ENCODE peak calls at places on chromosomes 2 and 18, in seven cellular contexts. F is T-helper 9 cell; U is pulmonary artery endothelial cell; K is H9; A is head of caudate nucleus; M is stimulated activated CD8-positive, alpha-beta memory T cell treated with anti-CD3 and anti-CD28 coated beads, Interleukin-12 subunit alpha, Interleukin-12 subunit beta, amount 100 ng/mL, for 1 hour; C is GM03348. W is an unnamed sample.

GRCh38 chr18:21604711-21605110 is 4.2 kb upstream of the ESCO1 start:
- DNase-seq in F (no peak), U (no peak), K (no peak), A (no peak), M (no peak), C (no peak), W (no peak)

GRCh38 chr18:9706081-9706935 is 1.8 kb upstream of the RAB31 start:
- DNase-seq in F (no peak), U (no peak), K (no peak), A (no peak), M (no peak), C (no peak), W (no peak)

GRCh38 chr2:63891488-63892030 is 49.9 kb downstream of the UGP2 start:
- DNase-seq in F (no peak), U (no peak), K (no peak), A (no peak), M (no peak), C (no peak), W (no peak)

GRCh38 chr2:101064868-101065549 is 62.9 kb downstream of the RPL31 start:
- DNase-seq in F (no peak), U (peak; percentile 32), K (no peak), A (no peak), M (no peak), C (peak; percentile 27), W (no peak)

GRCh38 chr2:75570024-75570947 is 9.5 kb upstream of the EVA1A start:
- DNase-seq in F (no peak), U (no peak), K (no peak), A (no peak), M (no peak), C (no peak), W (no peak)

GRCh38 chr2:190340369-190340768 is 3.0 kb upstream of the INPP1 start:
- DNase-seq in F (no peak), U (no peak), K (peak; percentile 72), A (no peak), M (no peak), C (no peak), W (no peak)

GRCh38 chr2:188524519-188525113 is 232.9 kb downstream of the GULP1 start:
- DNase-seq in F (no peak), U (peak; percentile 22), K (no peak), A (peak; percentile 16), M (no peak), C (peak; percentile 58), W (no peak)

GRCh38 chr2:120761911-120762310 is 26.2 kb downstream of the GLI2 start:
- DNase-seq in F (no peak), U (no peak), K (peak; percentile 19), A (no peak), M (no peak), C (no peak), W (no peak)

GRCh38 chr2:73297151-73297559 is 3.8 kb upstream of the EGR4 start:
- DNase-seq in F (no peak), U (no peak), K (no peak), A (peak; percentile 35), M (no peak), C (no peak), W (no peak)

GRCh38 chr2:67752964-67753363 is 309.8 kb downstream of the C1D start:
- DNase-seq in F (no peak), U (no peak), K (no peak), A (no peak), M (no peak), C (peak; percentile 70), W (no peak)

GRCh38 chr2:75640621-75641121 is 5.9 kb upstream of the MRPL19 start:
- DNase-seq in F (peak; percentile 27), U (peak; percentile 58), K (peak; percentile 52), A (peak; percentile 70), M (peak; percentile 31), C (peak; percentile 77), W (peak; percentile 4)

GRCh38 chr2:212005077-212005671 is 533.4 kb downstream of the ERBB4 start:
- DNase-seq in F (no peak), U (no peak), K (peak; percentile 39), A (peak; percentile 38), M (no peak), C (peak; percentile 39), W (no peak)

GRCh38 chr18:23331091-23331920 is 121.8 kb upstream of the RIOK3 start:
- DNase-seq in F (no peak), U (no peak), K (peak; percentile 72), A (no peak), M (no peak), C (no peak), W (no peak)

GRCh38 chr2:56230171-56230570 is 46.4 kb downstream of the CCDC85A start:
- DNase-seq in F (no peak), U (no peak), K (no peak), A (no peak), M (no peak), C (peak; percentile 51), W (no peak)

GRCh38 chr2:80378-80777 is 34.1 kb upstream of the FAM110C start:
- DNase-seq in F (no peak), U (no peak), K (peak; percentile 44), A (no peak), M (no peak), C (no peak), W (no peak)

GRCh38 chr2:214765180-214765579 is 44.3 kb downstream of the BARD1 start:
- DNase-seq in F (no peak), U (no peak), K (no peak), A (no peak), M (no peak), C (no peak), W (no peak)

GRCh38 chr2:120391905-120392665 is 46.1 kb downstream of the INHBB start:
- DNase-seq in F (no peak), U (no peak), K (no peak), A (peak; percentile 9), M (no peak), C (no peak), W (no peak)

GRCh38 chr18:36625386-36625785 is 203.4 kb downstream of the TPGS2 start:
- DNase-seq in F (no peak), U (no peak), K (no peak), A (no peak), M (no peak), C (no peak), W (no peak)

GRCh38 chr18:79912994-79913831 is 38.2 kb downstream of the SLC66A2 start:
- DNase-seq in F (no peak), U (no peak), K (peak; percentile 24), A (peak; percentile 47), M (no peak), C (no peak), W (no peak)

GRCh38 chr2:9103663-9104277 is 100.3 kb upstream of the MBOAT2 start:
- DNase-seq in F (no peak), U (no peak), K (no peak), A (no peak), M (no peak), C (no peak), W (no peak)

GRCh38 chr2:148106331-148106730 is 85.4 kb downstream of the MBD5 start:
- DNase-seq in F (no peak), U (no peak), K (no peak), A (no peak), M (no peak), C (no peak), W (no peak)

GRCh38 chr2:105888625-105889024 is 143.9 kb downstream of the NCK2 start:
- DNase-seq in F (no peak), U (no peak), K (no peak), A (no peak), M (no peak), C (no peak), W (no peak)

GRCh38 chr18:40159141-40160017 is 1795.7 kb upstream of the PIK3C3 start:
- DNase-seq in F (no peak), U (peak; percentile 20), K (no peak), A (no peak), M (no peak), C (peak; percentile 8), W (no peak)

GRCh38 chr2:137826373-137827372 is 137.6 kb upstream of the HNMT start:
- DNase-seq in F (no peak), U (no peak), K (no peak), A (no peak), M (no peak), C (no peak), W (no peak)

GRCh38 chr2:202821538-202822160 is 49.9 kb downstream of the ICA1L start:
- DNase-seq in F (no peak), U (no peak), K (no peak), A (no peak), M (no peak), C (no peak), W (no peak)

GRCh38 chr2:28276076-28276618 is 116.5 kb upstream of the FOSL2 start:
- DNase-seq in F (no peak), U (peak; percentile 87), K (no peak), A (no peak), M (no peak), C (peak; percentile 86), W (no peak)

GRCh38 chr2:133124446-133124845 is 443.8 kb downstream of the NCKAP5 start:
- DNase-seq in F (no peak), U (no peak), K (no peak), A (no peak), M (no peak), C (no peak), W (no peak)

W was measured in effector CD8-positive, alpha-beta T cell.